ENCODE peak calls at places on chromosomes 16 and 17, in six cellular contexts. W, N, Q, I, K and D are unnamed samples.
A peak's percentile ranks its signal among the peaks of the same experiment; 100 is the strongest.

GRCh38 chr17:40084477-40084876 is 15.9 kb downstream of the NR1D1 start:
- DNase-seq in K (no peak), Q (no peak), I (no peak), W (no peak), N (no peak), D (no peak)

GRCh38 chr16:22645868-22646267 is 135.2 kb downstream of the NPIPB5 start:
- DNase-seq in W (no peak), K (no peak), Q (no peak), N (no peak), I (no peak), D (no peak)

GRCh38 chr17:58487589-58488427 is at the start of gene HSF5:
- DNase-seq in W (peak; percentile 44), N (peak; percentile 36), Q (no peak), I (peak; percentile 51), K (no peak), D (no peak)

GRCh38 chr16:73122604-73123386 is 74.9 kb upstream of the ZFHX3 start:
- DNase-seq in I (peak; percentile 23), K (no peak), Q (no peak), N (no peak), W (no peak), D (no peak)

GRCh38 chr17:75547091-75547490 is 21.6 kb downstream of the LLGL2 start:
- DNase-seq in N (peak; percentile 70), I (no peak), K (no peak), Q (no peak), W (no peak), D (no peak)

GRCh38 chr16:3149193-3149530 is 14.3 kb downstream of the ZNF213 start:
- DNase-seq in N (no peak), K (peak; percentile 41), Q (no peak), I (no peak), W (no peak), D (no peak)

GRCh38 chr16:81997738-81998137 is 13.5 kb downstream of the SDR42E1 start:
- DNase-seq in N (no peak), K (no peak), Q (peak; percentile 45), W (no peak), I (peak; percentile 53), D (no peak)

GRCh38 chr17:18370761-18371160 is 6.8 kb upstream of the EVPLL start:
- DNase-seq in K (no peak), W (no peak), Q (no peak), I (no peak), N (no peak), D (no peak)

GRCh38 chr17:68482576-68483001 is 25.3 kb upstream of the WIPI1 start:
- DNase-seq in N (no peak), K (no peak), I (no peak), W (no peak), Q (no peak), D (no peak)

GRCh38 chr16:53692146-53692545 is 11.5 kb downstream of the RPGRIP1L start:
- DNase-seq in W (no peak), I (no peak), N (no peak), Q (no peak), K (no peak), D (no peak)

GRCh38 chr17:47223460-47223859 is 14.3 kb downstream of the MYL4 start:
- DNase-seq in W (no peak), I (no peak), N (peak; percentile 57), Q (no peak), K (no peak), D (no peak)

GRCh38 chr16:16052916-16053315 is 103.5 kb downstream of the ABCC1 start:
- DNase-seq in K (no peak), N (no peak), I (no peak), Q (no peak), W (no peak), D (no peak)

GRCh38 chr17:58403312-58403711 is 14.0 kb downstream of the RNF43 start:
- DNase-seq in N (no peak), W (no peak), I (no peak), Q (no peak), K (no peak), D (no peak)

GRCh38 chr16:85360323-85361277 is 248.3 kb upstream of the CIBAR2 start:
- DNase-seq in W (peak; percentile 57), Q (no peak), N (peak; percentile 77), K (no peak), I (no peak), D (peak; percentile 92)

GRCh38 chr17:74123866-74124265 is 79.6 kb upstream of the RPL38 start:
- DNase-seq in W (no peak), Q (no peak), K (no peak), I (no peak), N (no peak), D (no peak)

GRCh38 chr16:84557504-84557903 is 53.0 kb upstream of the MEAK7 start:
- DNase-seq in K (no peak), W (no peak), Q (no peak), I (no peak), N (no peak), D (no peak)

GRCh38 chr16:8712589-8713361 is 38.4 kb downstream of the ABAT start:
- DNase-seq in K (no peak), I (no peak), Q (no peak), W (no peak), N (no peak), D (no peak)

GRCh38 chr16:12801511-12802042 is 2.1 kb downstream of the CPPED1 start:
- DNase-seq in W (peak; percentile 50), I (peak; percentile 78), N (no peak), Q (no peak), K (peak; percentile 69), D (peak; percentile 22)

GRCh38 chr16:30484887-30485286 is 12.3 kb downstream of the ITGAL start:
- DNase-seq in K (no peak), W (no peak), I (no peak), Q (no peak), N (no peak), D (no peak)

GRCh38 chr17:41705271-41705991 is 6.7 kb upstream of the GAST start:
- DNase-seq in W (no peak), K (peak; percentile 71), I (peak; percentile 32), Q (no peak), N (no peak), D (no peak)

GRCh38 chr16:4067262-4068001 is 48.8 kb downstream of the ADCY9 start:
- DNase-seq in Q (no peak), I (no peak), N (no peak), W (no peak), K (no peak), D (peak; percentile 45)

GRCh38 chr17:27550291-27550930 is 80.6 kb upstream of the LGALS9 start:
- DNase-seq in K (no peak), N (no peak), Q (no peak), W (no peak), I (no peak), D (no peak)

GRCh38 chr16:88569614-88569984 is 604 bp upstream of the ZC3H18 start:
- DNase-seq in W (no peak), I (no peak), K (peak; percentile 43), N (no peak), Q (no peak), D (peak; percentile 86)

GRCh38 chr17:45312477-45313418 is 4.1 kb downstream of the MAP3K14 start:
- DNase-seq in Q (no peak), W (no peak), K (no peak), N (no peak), I (no peak), D (no peak)

DNA sequence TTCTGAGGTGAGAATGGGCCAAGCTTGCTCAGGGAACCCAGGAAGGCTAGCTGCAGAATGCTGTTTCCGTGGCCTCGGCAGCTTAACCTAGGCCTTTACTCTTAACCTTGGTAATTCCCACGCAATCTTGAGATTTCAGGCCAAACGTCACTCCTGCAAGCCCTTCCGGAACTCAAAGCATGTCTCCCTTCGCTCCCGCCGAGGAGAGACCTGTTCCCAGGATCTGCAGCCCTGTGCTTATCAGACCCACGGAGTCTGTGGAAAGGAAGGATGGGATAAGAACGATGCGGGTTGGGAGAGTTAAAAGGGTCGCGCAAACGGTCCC is 524 bp upstream of the ZFP3 start:
- DNase-seq in Q (no peak), K (no peak), N (no peak), I (no peak), W (no peak), D (no peak)
- H3K4me3 ChIP-seq in Q (peak overlapping the region; percentile 84), K (peak overlapping the region; percentile 63), N (peak overlapping the region; percentile 94), I (peak overlapping the region; percentile 76), W (peak overlapping the region; percentile 77), D (peak overlapping the region; percentile 81)

DNA sequence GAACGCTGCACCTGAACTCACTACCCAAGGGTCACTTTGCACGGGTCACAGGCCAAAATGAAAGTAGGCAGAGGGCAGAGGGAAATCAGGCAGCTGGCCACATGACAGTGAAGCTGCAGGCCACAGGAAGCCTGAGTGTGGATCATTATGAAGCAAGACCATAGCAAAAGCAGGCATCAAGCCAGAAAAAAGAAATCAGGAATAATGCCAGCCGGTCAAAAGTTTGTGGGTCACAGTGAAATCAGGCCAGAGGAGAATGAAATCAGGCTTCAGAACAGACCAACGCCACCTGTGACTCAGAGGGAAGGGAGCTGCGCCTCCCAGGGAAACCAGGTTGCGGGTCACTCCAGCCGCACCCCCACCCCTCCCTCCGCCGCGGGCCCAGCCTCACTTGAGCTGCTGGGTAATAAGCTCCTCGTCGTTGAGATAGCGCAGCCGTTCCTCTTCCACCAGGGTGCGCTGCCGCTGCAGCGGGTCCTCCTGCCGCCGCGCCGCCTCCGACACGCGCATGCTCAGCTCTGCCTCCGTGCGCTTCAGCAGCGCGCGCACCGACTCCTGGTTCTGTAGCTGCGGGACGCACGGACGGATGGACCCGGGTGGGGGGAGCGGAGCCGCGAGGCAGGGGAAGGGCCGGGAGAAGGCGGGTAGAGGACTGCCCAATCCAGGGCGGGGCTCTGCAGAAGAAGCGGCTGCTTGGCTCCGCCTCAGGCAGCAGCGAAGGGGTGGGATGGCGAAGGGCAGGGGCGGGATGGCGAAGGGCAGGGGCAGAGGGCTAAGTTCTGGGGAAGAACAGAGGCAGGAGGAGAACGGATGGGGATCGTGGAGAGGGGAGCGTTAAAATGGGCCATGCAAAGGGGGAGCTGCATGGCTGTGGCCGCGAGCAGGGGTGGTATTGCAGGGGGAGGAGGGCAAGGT is 47.7 kb downstream of the SRCIN1 start:
- DNase-seq in Q (peak; percentile 92), K (peak; percentile 92), I (peak; percentile 94), N (peak; percentile 95), W (peak; percentile 96), D (peak; percentile 98)
- TF ChIP-seq POLR2A in Q (peak; percentile 57), K (peak; percentile 32), I (no peak), N (no peak), W (no peak), D (no peak)

GRCh38 chr17:35460354-35460851 is 11.8 kb upstream of the SLFN13 start:
- DNase-seq in N (peak; percentile 88), W (peak; percentile 86), K (no peak), I (peak; percentile 52), Q (peak; percentile 17), D (peak; percentile 87)
- H3K4me3 ChIP-seq in N (peak overlapping the region; percentile 31), W (no peak overlapping the region), K (peak overlapping the region; percentile 1), I (peak overlapping the region; percentile 19), Q (no peak overlapping the region), D (no peak overlapping the region)

DNA sequence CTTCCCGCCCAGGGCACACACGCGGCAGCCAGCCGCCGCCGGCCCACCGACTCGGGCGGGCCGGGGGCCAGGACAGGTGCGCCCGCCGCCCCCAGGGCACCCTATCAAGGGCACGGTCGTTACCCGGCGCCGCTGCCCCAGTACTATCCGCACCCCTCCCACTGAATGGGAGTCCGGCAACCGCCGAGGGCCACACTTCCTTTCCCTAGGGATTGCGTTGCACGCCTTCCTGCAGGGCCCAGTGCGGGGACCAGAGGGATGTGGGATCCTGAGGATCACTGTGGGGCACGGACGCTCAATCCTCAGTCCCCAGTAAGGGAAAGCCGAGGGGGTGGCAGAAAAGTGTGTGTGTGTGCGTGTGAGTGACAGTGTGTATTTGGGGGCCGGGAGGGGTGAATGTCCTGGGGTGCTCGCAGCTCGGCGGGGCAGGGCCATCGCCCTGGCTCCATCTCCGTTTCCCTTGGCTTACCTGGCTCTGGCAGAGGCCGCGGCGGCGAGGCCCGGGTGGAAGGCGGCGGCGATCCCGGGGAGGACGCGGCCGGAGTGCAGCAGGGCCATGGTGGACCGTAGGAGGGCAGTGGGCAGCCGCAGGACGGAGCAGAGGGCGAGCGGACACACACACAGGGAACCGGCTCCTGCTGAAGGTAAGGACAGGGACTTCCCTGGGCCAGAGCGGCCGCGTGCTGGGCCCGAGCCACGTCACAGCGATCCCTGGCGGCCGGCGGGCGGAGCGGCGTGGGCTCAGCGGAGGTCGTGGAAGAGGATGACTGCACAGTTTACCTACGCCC is at the start of gene GOT2:
- DNase-seq in N (peak; percentile 83), K (peak; percentile 75), W (peak; percentile 85), I (peak; percentile 92), Q (peak; percentile 70), D (peak; percentile 95)
- TF ChIP-seq POLR2A in N (no peak), K (no peak), W (no peak), I (no peak), Q (peak; percentile 37), D (no peak)